ENCODE peak calls at places on chromosomes 3 and 15, in eight cellular contexts. H is NCI-H1092 treated with DMSO at 0.1 percent for 48 hours; G is activated naive CD4-positive, alpha-beta T cell treated with Interleukin-2 at 50 U/mL for 16 hours; L is activated CD8-positive, alpha-beta memory T cell treated with anti-CD3 and anti-CD28 coated beads, Interleukin-2, amount 10 ng/mL, durations not matched to agents 7 days and 5 days; P is fibroblast of lung; W is fibroblast of mammary gland; Z is HFF-Myc; M is GM19239. C is an unnamed sample.

GRCh38 chr15:25863067-25863967 is at the start of gene ATP10A:
- DNase-seq in H (no peak), G (peak), L (peak), P (peak), W (peak), Z (no peak), M (no peak), C (peak)

GRCh38 chr3:53744351-53744750 is 101.9 kb downstream of the CHDH start:
- DNase-seq in H (peak), G (no peak), L (no peak), P (no peak), W (no peak), Z (no peak), M (no peak), C (no peak)

GRCh38 chr15:78565951-78566774 is 843 bp downstream of the CHRNA5 start:
- DNase-seq in H (peak), G (no peak), L (no peak), P (peak), W (peak), Z (peak), M (peak), C (peak)

GRCh38 chr3:151156618-151157216 is 46.3 kb downstream of the GPR171 start:
- DNase-seq in H (peak), G (no peak), L (no peak), P (peak), W (peak), Z (peak), M (no peak), C (no peak)

GRCh38 chr3:115834068-115834467 is 210.8 kb downstream of the GAP43 start:
- DNase-seq in H (no peak), G (no peak), L (no peak), P (peak), W (peak), Z (peak), M (no peak), C (no peak)

GRCh38 chr15:47500823-47501222 is 216.5 kb upstream of the SEMA6D start:
- DNase-seq in H (no peak), G (no peak), L (no peak), P (no peak), W (no peak), Z (no peak), M (no peak), C (no peak)

GRCh38 chr3:57079221-57079831 is 18.9 kb downstream of the SPATA12 start:
- DNase-seq in H (no peak), G (no peak), L (no peak), P (peak), W (no peak), Z (no peak), M (no peak), C (no peak)

GRCh38 chr3:39075910-39076309 is 24.1 kb downstream of the WDR48 start:
- DNase-seq in H (no peak), G (no peak), L (no peak), P (no peak), W (no peak), Z (no peak), M (no peak), C (no peak)

GRCh38 chr3:36172699-36173098 is 207.6 kb upstream of the STAC start:
- DNase-seq in H (no peak), G (no peak), L (no peak), P (no peak), W (no peak), Z (no peak), M (no peak), C (no peak)

GRCh38 chr3:44060164-44060563 is 181.5 kb upstream of the TOPAZ1 start:
- DNase-seq in H (no peak), G (no peak), L (no peak), P (no peak), W (no peak), Z (no peak), M (no peak), C (no peak)

GRCh38 chr3:168026764-168027163 is 69.0 kb downstream of the GOLIM4 start:
- DNase-seq in H (no peak), G (no peak), L (no peak), P (no peak), W (no peak), Z (no peak), M (no peak), C (no peak)

GRCh38 chr3:106829206-106829605 is 548.0 kb upstream of the CCDC54 start:
- DNase-seq in H (no peak), G (no peak), L (no peak), P (peak), W (no peak), Z (no peak), M (no peak), C (no peak)

GRCh38 chr3:151445283-151446001 is 15.4 kb downstream of the IGSF10 start:
- DNase-seq in H (no peak), G (no peak), L (no peak), P (peak), W (peak), Z (peak), M (no peak), C (no peak)

GRCh38 chr3:130345487-130346079 is at the start of gene COL6A5:
- DNase-seq in H (no peak), G (no peak), L (no peak), P (no peak), W (no peak), Z (no peak), M (no peak), C (no peak)

GRCh38 chr15:27734785-27735495 is 364.2 kb downstream of the OCA2 start:
- DNase-seq in H (no peak), G (no peak), L (no peak), P (no peak), W (no peak), Z (no peak), M (no peak), C (no peak)

GRCh38 chr15:66006986-66007385 is 137.7 kb downstream of the RAB11A start:
- DNase-seq in H (no peak), G (no peak), L (no peak), P (peak), W (peak), Z (no peak), M (no peak), C (no peak)

GRCh38 chr15:89161666-89162065 is 59.7 kb downstream of the RLBP1 start:
- DNase-seq in H (no peak), G (no peak), L (no peak), P (no peak), W (no peak), Z (no peak), M (no peak), C (no peak)

GRCh38 chr3:25429960-25430941 is 2.2 kb downstream of the RARB start:
- DNase-seq in H (no peak), G (no peak), L (no peak), P (peak), W (no peak), Z (no peak), M (no peak), C (no peak)

GRCh38 chr3:38843898-38844297 is 27.9 kb upstream of the SCN10A start:
- DNase-seq in H (no peak), G (no peak), L (no peak), P (peak), W (peak), Z (peak), M (no peak), C (no peak)

GRCh38 chr3:141485578-141486415 is 1.0 kb upstream of the RASA2 start:
- DNase-seq in H (no peak), G (peak), L (no peak), P (peak), W (peak), Z (peak), M (no peak), C (peak)

GRCh38 chr3:60841355-60841754 is 409.9 kb downstream of the FHIT start:
- DNase-seq in H (no peak), G (no peak), L (no peak), P (peak), W (peak), Z (no peak), M (no peak), C (no peak)

GRCh38 chr3:64686446-64686908 is 1.3 kb downstream of the ADAMTS9 start:
- DNase-seq in H (no peak), G (no peak), L (no peak), P (peak), W (peak), Z (no peak), M (no peak), C (no peak)

GRCh38 chr3:10815487-10815886 is 541 bp upstream of the SLC6A11 start:
- DNase-seq in H (no peak), G (no peak), L (no peak), P (no peak), W (no peak), Z (no peak), M (no peak), C (no peak)